ENCODE peak calls at places on chromosomes 12 and 14, in eight cellular contexts. U is germinal center, W is GM23248, F is NCI-H187, H is amygdala, A is choroid plexus epithelial cell, P is GM03348, N is NCI-H1436. V is an unnamed sample.

GRCh38 chr12:131674373-131674772 is 36.5 kb upstream of the SFSWAP start:
- DNase-seq in U (no peak), A (no peak), F (no peak), H (no peak), P (no peak), W (no peak), N (no peak), V (no peak)

GRCh38 chr12:131088701-131089525 is 135.2 kb downstream of the ADGRD1 start:
- DNase-seq in N (no peak), W (no peak), U (no peak), P (no peak), F (no peak), H (no peak), A (no peak), V (no peak)

GRCh38 chr12:48160807-48161206 is 3.5 kb upstream of the ASB8 start:
- DNase-seq in H (peak; percentile 13), N (no peak), U (no peak), F (no peak), W (peak; percentile 20), P (no peak), A (no peak), V (no peak)

GRCh38 chr12:39912211-39912980 is 193.5 kb downstream of the SLC2A13 start:
- DNase-seq in U (no peak), N (no peak), A (no peak), F (no peak), H (no peak), P (no peak), W (no peak), V (no peak)

GRCh38 chr12:55392032-55392795 is 8.1 kb upstream of the OR6C65 start:
- DNase-seq in U (no peak), H (no peak), N (no peak), F (no peak), W (no peak), A (no peak), P (no peak), V (no peak)

GRCh38 chr14:106094654-106095189 is 568.3 kb downstream of the TMEM121 start:
- DNase-seq in F (no peak), A (no peak), N (no peak), W (no peak), U (peak; percentile 40), P (no peak), H (no peak), V (no peak)

GRCh38 chr14:95488376-95489162 is 27.9 kb downstream of the SYNE3 start:
- DNase-seq in U (no peak), H (no peak), N (no peak), W (peak; percentile 47), A (no peak), P (peak; percentile 44), F (no peak), V (peak; percentile 63)

GRCh38 chr12:124626841-124627502 is 59.6 kb upstream of the NCOR2 start:
- DNase-seq in N (no peak), W (peak; percentile 54), H (no peak), P (peak; percentile 62), U (no peak), A (peak; percentile 93), F (no peak), V (peak; percentile 41)

GRCh38 chr14:69132513-69133181 is 20.3 kb downstream of the DCAF5 start:
- DNase-seq in F (no peak), U (no peak), W (peak; percentile 26), A (peak; percentile 47), P (no peak), N (no peak), H (no peak), V (no peak)

GRCh38 chr14:35287481-35288013 is 4.6 kb upstream of the PSMA6 start:
- DNase-seq in H (no peak), U (no peak), P (no peak), F (no peak), W (no peak), N (no peak), A (no peak), V (no peak)

GRCh38 chr14:67359319-67359774 is 257 bp downstream of the ATP6V1D start:
- DNase-seq in F (no peak), W (peak; percentile 88), P (peak; percentile 66), H (no peak), U (peak; percentile 7), N (no peak), A (peak; percentile 57), V (peak; percentile 50)

GRCh38 chr12:110023634-110024023 is 24.4 kb downstream of the ANKRD13A start:
- DNase-seq in N (no peak), H (no peak), P (no peak), U (no peak), F (no peak), W (no peak), A (no peak), V (no peak)

GRCh38 chr12:132253698-132254480 is 75.5 kb downstream of the GALNT9 start:
- DNase-seq in F (no peak), N (no peak), W (no peak), P (no peak), H (no peak), A (no peak), U (no peak), V (no peak)

GRCh38 chr12:132566551-132567131 is 43.7 kb downstream of the LRCOL1 start:
- DNase-seq in W (no peak), A (no peak), F (no peak), N (no peak), P (no peak), H (peak; percentile 53), U (no peak), V (no peak)

GRCh38 chr14:22379727-22380126 is 209.3 kb downstream of the DAD1 start:
- DNase-seq in P (no peak), F (no peak), H (no peak), A (peak; percentile 32), W (peak; percentile 60), N (no peak), U (no peak), V (no peak)

GRCh38 chr14:25042362-25043299 is 7.3 kb downstream of the STXBP6 start:
- DNase-seq in W (peak; percentile 72), A (peak; percentile 87), P (peak; percentile 70), N (no peak), F (no peak), U (no peak), H (peak; percentile 37), V (peak; percentile 62)

GRCh38 chr12:68641138-68641537 is 30.4 kb downstream of the RAP1B start:
- DNase-seq in H (no peak), U (peak; percentile 32), F (no peak), P (no peak), N (no peak), W (no peak), A (no peak), V (no peak)

GRCh38 chr12:131607658-131608447 is 103.0 kb upstream of the SFSWAP start:
- DNase-seq in A (no peak), U (no peak), N (no peak), F (no peak), W (no peak), H (no peak), P (no peak), V (no peak)

GRCh38 chr14:35879141-35879648 is 53.1 kb downstream of the BRMS1L start:
- DNase-seq in U (no peak), N (no peak), P (peak; percentile 13), F (no peak), A (peak; percentile 71), H (no peak), W (peak; percentile 49), V (no peak)

GRCh38 chr14:64539186-64539552 is 1.4 kb upstream of the HSPA2 start:
- DNase-seq in A (no peak), N (no peak), H (no peak), F (no peak), W (peak; percentile 59), P (no peak), U (no peak), V (no peak)

GRCh38 chr14:100129161-100129589 is 30.3 kb downstream of the DEGS2 start:
- DNase-seq in N (no peak), H (no peak), A (peak; percentile 27), W (peak; percentile 87), F (no peak), P (peak; percentile 78), U (no peak), V (peak; percentile 81)

GRCh38 chr14:98953544-98954346 is 318.3 kb downstream of the BCL11B start:
- DNase-seq in N (no peak), P (peak; percentile 78), W (peak; percentile 86), H (no peak), F (no peak), U (no peak), A (no peak), V (peak; percentile 84)

GRCh38 chr12:92075425-92075891 is 70.2 kb downstream of the BTG1 start:
- DNase-seq in W (peak; percentile 65), N (no peak), P (peak; percentile 60), H (no peak), A (peak; percentile 84), F (no peak), U (peak; percentile 37), V (peak; percentile 50)

GRCh38 chr12:107622005-107622404 is 63.6 kb upstream of the PWP1 start:
- DNase-seq in W (peak; percentile 22), A (peak; percentile 48), P (peak; percentile 17), H (no peak), U (no peak), N (peak; percentile 32), F (no peak), V (no peak)

GRCh38 chr14:92952497-92953298 is 29.7 kb downstream of the CHGA start:
- DNase-seq in W (no peak), H (no peak), F (no peak), N (no peak), P (no peak), A (no peak), U (no peak), V (no peak)

GRCh38 chr12:25933001-25933400 is 25.5 kb upstream of the RASSF8 start:
- DNase-seq in N (no peak), F (no peak), P (no peak), U (no peak), H (no peak), A (no peak), W (no peak), V (no peak)